ENCODE peak calls at places on chromosomes 16 and 17, in five cellular contexts. F, V, G, X and L are unnamed samples. For H3K4me1, the result is how much of the 10 kb centered on the place peaks cover.

GRCh38 chr16:88630433-88630832 is 7.9 kb upstream of the IL17C start:
- DNase-seq in X (no peak), F (no peak), V (no peak), G (no peak), L (no peak)

GRCh38 chr17:62179525-62180161 is 114.6 kb upstream of the MED13 start:
- DNase-seq in G (peak), F (no peak), X (no peak), V (peak), L (peak)

GRCh38 chr16:16033208-16033717 is 83.8 kb downstream of the ABCC1 start:
- DNase-seq in G (no peak), F (no peak), V (no peak), X (no peak), L (peak)

GRCh38 chr16:87806246-87806607 is 40.4 kb upstream of the KLHDC4 start:
- DNase-seq in V (no peak), G (no peak), X (no peak), F (no peak), L (peak)

GRCh38 chr16:81467072-81467471 is 22.5 kb downstream of the CMIP start:
- DNase-seq in F (no peak), G (no peak), V (no peak), X (no peak), L (no peak)

GRCh38 chr17:68456529-68457167 is 648 bp downstream of the WIPI1 start:
- DNase-seq in X (peak), V (peak), G (peak), F (peak), L (peak)

GRCh38 chr16:80577485-80578280 is 36.9 kb downstream of the DYNLRB2 start:
- DNase-seq in V (no peak), X (no peak), F (no peak), G (peak), L (peak)

GRCh38 chr17:28871056-28871579 is 16.3 kb downstream of the ERAL1 start:
- DNase-seq in G (no peak), X (no peak), V (no peak), F (no peak), L (peak)

GRCh38 chr17:79793924-79794304 is 3.0 kb downstream of the CBX8 start:
- DNase-seq in X (no peak), F (no peak), G (peak), V (peak), L (no peak)
- H3K27ac ChIP-seq in X (no peak), F (no peak), G (peak), V (peak), L (no peak)

GRCh38 chr16:49800876-49801275 is 55.0 kb downstream of the ZNF423 start:
- DNase-seq in X (no peak), F (no peak), V (no peak), G (no peak), L (no peak)
- H3K4me1 ChIP-seq in X (under half), F (under half), V (under half), G (under half), L (under half)

GRCh38 chr17:82127315-82127595 is 29.2 kb upstream of the FASN start:
- DNase-seq in V (no peak), G (no peak), F (no peak), X (no peak), L (no peak)
- H3K27ac ChIP-seq in V (no peak), G (no peak), F (no peak), X (no peak), L (no peak)

DNA sequence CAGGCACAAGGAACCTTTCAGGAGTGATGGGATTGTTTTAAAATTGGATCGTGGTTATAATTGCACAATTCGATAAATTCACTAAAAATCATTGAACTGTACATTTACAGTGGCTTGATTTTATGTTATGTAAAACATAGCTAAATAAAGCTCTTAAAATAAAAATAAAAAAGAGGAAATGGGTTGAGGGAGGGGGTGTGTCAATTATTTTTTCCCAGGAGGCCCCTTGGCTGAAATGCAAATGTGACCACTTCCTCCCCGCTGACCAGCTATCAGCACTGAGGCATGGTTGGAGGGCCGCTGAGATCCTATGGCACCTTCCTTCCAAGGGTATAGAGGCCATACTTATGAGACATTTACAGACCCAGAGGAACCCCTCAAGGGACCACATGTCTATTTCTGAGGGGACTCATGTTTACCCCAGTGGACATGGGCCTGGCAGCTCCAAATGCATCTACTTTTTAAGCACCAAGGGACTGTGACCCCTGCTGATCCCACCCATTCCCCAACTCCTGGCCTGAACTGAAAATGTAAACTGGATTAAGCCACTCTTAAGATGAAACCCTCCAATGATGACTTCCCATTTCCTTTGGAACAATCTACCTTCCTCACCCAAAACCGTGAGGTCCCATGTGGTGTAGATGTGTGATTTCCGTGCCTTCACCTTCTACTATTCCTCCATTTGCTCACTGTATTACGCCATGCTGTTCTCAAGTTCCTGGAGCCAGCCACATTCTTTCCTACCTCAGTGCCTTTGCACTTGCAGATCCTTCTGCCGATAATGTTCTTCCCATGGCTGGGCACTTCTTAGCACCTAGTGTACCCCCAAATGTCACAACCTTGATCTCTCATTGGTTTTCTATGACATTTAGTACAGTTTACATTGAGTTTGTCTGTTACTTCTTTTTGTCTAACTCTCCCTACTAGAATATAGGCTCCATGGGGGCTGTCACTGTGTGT is 2.8 kb upstream of the IL21R start:
- DNase-seq in F (no peak), X (no peak), V (no peak), G (no peak), L (no peak)
- H3K4me1 ChIP-seq in F (under half), X (under half), V (under half), G (under half), L (under half)

DNA sequence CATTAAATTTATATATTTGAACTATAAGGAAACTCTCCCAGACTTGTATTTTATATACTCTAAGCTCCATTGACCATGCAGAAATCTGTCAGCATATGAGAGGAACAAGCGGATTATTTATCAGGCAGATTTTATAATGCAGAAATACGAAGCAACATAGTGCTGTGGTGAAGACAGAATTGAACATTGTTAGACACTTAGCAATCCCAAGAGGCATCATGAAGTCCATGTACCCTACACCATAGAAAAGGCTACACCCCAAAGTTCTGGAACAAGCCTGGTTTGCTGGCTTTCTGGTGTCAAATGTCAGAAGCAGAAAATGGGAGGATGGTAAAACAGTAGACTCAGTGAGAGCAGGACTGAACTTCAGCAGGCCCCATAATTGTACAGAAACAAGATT is 241.1 kb downstream of the PRKCA start:
- DNase-seq in X (no peak), F (no peak), V (no peak), G (no peak), L (no peak)
- H3K27ac ChIP-seq in X (no peak), F (no peak), V (peak), G (no peak), L (no peak)

DNA sequence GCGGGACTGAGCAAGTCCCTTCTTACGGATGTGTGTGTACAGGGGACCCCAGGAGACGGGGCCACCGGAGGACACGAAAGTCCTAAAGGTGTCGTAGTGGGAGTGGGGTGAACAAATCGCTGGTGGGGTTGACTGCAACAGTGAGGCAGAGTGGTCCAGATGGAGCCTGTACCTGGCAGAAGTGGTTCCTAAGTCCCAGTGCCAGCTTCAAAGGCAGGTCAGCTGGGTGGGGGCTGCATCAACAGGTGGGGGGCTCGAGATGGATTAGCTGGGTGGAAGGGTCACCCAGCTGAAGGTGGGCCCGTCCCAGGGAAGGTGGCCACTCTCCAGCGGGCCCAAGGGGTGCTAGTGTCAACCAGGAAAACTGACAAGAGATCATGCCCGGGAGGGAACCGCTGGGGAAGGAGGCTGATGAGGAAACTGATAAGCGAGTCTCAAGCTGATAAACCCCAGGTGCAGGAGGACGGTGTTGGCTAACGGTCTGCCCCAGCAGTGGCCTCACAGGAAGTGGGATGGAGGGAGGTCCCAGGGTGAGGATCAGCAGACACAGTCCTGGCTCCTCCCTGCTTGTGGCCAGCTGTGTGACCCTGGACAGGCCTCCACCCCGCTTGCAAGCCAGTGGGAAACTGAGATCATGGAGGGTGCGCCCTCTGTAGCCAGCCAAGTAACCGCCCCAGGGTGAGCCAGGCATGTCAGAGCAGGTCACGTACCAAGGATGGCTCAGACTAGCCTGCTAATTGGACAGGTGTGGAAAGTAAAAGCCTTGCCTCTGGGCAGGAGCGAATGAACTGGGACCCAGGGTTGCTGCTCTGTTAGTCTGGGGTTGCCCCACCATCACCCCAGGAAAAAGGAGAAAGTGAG is 1.0 kb downstream of the ORAI3 start:
- DNase-seq in X (peak), F (peak), V (peak), G (peak), L (peak)
- H3K4me1 ChIP-seq in X (under half), F (under half), V (under half), G (under half), L (under half)

GRCh38 chr17:31524926-31525800 is 133.7 kb downstream of the RAB11FIP4 start:
- DNase-seq in X (peak), G (peak), F (peak), V (peak), L (peak)
- H3K27ac ChIP-seq in X (no peak), G (no peak), F (no peak), V (peak), L (no peak)

GRCh38 chr16:85573045-85573695 is 40.0 kb upstream of the GSE1 start:
- DNase-seq in X (no peak), G (no peak), V (no peak), F (no peak), L (no peak)
- H3K4me1 ChIP-seq in X (half or more), G (half or more), V (under half), F (half or more), L (under half)

DNA sequence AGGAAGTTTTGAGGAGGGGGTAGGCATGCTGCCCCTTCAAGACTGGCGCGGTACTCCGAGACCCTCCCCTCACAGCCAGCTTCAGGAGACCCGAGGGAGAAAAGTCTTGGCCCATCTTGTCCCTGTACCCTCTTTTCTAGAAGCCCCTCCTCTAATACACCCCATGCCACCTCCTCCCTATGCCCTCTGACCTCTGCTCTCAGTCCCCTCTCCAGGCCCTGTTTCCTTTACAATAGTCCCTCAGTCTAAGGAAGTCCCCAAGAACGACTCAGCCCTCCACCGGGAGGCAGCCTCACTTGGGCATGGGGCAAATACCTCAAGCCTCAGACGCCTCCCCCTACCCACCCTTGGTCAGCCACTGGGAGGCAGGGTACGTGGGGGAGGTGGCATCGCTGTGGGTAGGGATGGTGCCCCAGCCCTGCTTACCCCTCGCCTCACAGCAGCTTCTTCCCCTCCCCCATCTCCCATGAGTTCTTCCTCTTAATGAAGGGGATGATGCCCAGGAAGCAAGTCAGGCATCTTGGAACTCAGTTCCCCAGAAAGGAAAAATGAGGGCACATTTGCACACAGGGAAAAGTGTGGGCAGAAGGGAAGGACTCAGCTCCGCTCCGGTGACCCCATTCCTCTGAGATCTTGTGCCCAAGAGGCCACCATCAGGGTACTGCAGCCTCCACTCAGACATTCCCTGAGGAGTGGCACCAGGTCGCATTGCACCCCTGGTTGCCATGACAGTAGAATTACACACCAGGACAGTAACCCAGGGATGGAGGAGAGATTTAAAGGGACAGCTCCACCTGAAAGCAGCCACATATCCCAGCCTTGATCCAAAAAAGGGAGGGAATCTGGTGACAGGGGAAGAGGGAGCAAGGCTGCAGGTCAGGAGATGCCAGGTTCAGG is 6.2 kb downstream of the MPP2 start:
- DNase-seq in V (peak), X (no peak), F (no peak), G (no peak), L (no peak)
- H3K27ac ChIP-seq in V (peak), X (no peak), F (no peak), G (no peak), L (no peak)